ENCODE peak calls at places on chromosomes 5 and 9, in four cellular contexts. F is hepatocyte, D is MM.1S, M is psoas muscle. Y is an unnamed sample.

GRCh38 chr5:9715891-9716335 is 85.8 kb upstream of the TAS2R1 start:
- DNase-seq in D (no peak), F (no peak), M (no peak), Y (no peak)

GRCh38 chr5:36417668-36418067 is 116.0 kb upstream of the RANBP3L start:
- DNase-seq in D (no peak), F (no peak), M (no peak), Y (no peak)

GRCh38 chr9:97419315-97419867 is 7.5 kb downstream of the TDRD7 start:
- DNase-seq in F (no peak), M (no peak), D (no peak), Y (no peak)

GRCh38 chr9:89933578-89933977 is 328.8 kb downstream of the GADD45G start:
- DNase-seq in F (no peak), M (no peak), D (no peak), Y (no peak)

GRCh38 chr5:125756456-125756855 is 666.8 kb upstream of the GRAMD2B start:
- DNase-seq in M (no peak), F (no peak), D (no peak), Y (no peak)

GRCh38 chr9:32644698-32645097 is 9.2 kb upstream of the TAF1L start:
- DNase-seq in M (no peak), D (no peak), F (peak; percentile 45), Y (no peak)

GRCh38 chr9:97293207-97293721 is 14.2 kb upstream of the CCDC180 start:
- DNase-seq in F (no peak), M (peak; percentile 63), D (no peak), Y (no peak)

GRCh38 chr5:116574682-116575634 is at the start of gene SEMA6A:
- DNase-seq in M (peak; percentile 94), D (peak; percentile 92), F (peak; percentile 95), Y (no peak)

GRCh38 chr5:36897616-36898015 is 21.0 kb downstream of the NIPBL start:
- DNase-seq in M (no peak), F (no peak), D (no peak), Y (no peak)

GRCh38 chr5:175485631-175486030 is 7.3 kb downstream of the SFXN1 start:
- DNase-seq in F (no peak), D (no peak), M (no peak), Y (no peak)

GRCh38 chr9:4832786-4833579 is 40.2 kb downstream of the RCL1 start:
- DNase-seq in D (no peak), M (no peak), F (peak; percentile 53), Y (no peak)

GRCh38 chr5:74355456-74355855 is 285.1 kb downstream of the ENC1 start:
- DNase-seq in F (no peak), D (no peak), M (no peak), Y (no peak)

GRCh38 chr5:42596817-42597216 is 159.8 kb upstream of the CCDC152 start:
- DNase-seq in F (peak; percentile 28), D (no peak), M (no peak), Y (no peak)

GRCh38 chr5:95591490-95591901 is 28.4 kb upstream of the GPR150 start:
- DNase-seq in M (no peak), F (no peak), D (no peak), Y (no peak)

GRCh38 chr5:73654861-73655318 is 28.9 kb downstream of the ARHGEF28 start:
- DNase-seq in F (no peak), D (no peak), M (no peak), Y (no peak)

GRCh38 chr9:93577940-93578682 is 1.7 kb downstream of the PHF2 start:
- DNase-seq in F (no peak), M (no peak), D (no peak), Y (no peak)

GRCh38 chr9:115781361-115781760 is 372.2 kb upstream of the PAPPA start:
- DNase-seq in D (no peak), F (peak; percentile 18), M (no peak), Y (no peak)

GRCh38 chr5:75473463-75473862 is 38.0 kb downstream of the CERT1 start:
- DNase-seq in M (no peak), D (no peak), F (no peak), Y (no peak)

GRCh38 chr5:21225223-21226064 is 1237.4 kb upstream of the CDH18 start:
- DNase-seq in F (peak; percentile 36), D (no peak), M (no peak), Y (no peak)

GRCh38 chr5:74530316-74530917 is 110.1 kb downstream of the ENC1 start:
- DNase-seq in D (no peak), F (no peak), M (no peak), Y (no peak)

GRCh38 chr9:16627967-16628366 is 242.5 kb downstream of the BNC2 start:
- DNase-seq in M (no peak), D (no peak), F (peak; percentile 53), Y (peak; percentile 10)

GRCh38 chr5:13930721-13931246 is 13.7 kb downstream of the DNAH5 start:
- DNase-seq in M (no peak), D (no peak), F (no peak), Y (no peak)

GRCh38 chr9:84379740-84380139 is 39.2 kb upstream of the SLC28A3 start:
- DNase-seq in D (no peak), M (no peak), F (no peak), Y (no peak)

GRCh38 chr5:123125172-123125508 is 36.1 kb downstream of the PRDM6 start:
- DNase-seq in D (no peak), F (no peak), M (no peak), Y (no peak)

GRCh38 chr5:116905885-116906284 is 331.3 kb upstream of the SEMA6A start:
- DNase-seq in F (no peak), D (no peak), M (no peak), Y (no peak)

GRCh38 chr9:8726692-8727091 is 927.1 kb upstream of the DMAC1 start:
- DNase-seq in M (no peak), D (no peak), F (no peak), Y (no peak)
- H3K4me3 ChIP-seq in M (no peak overlapping the region), D (no peak overlapping the region), F (no peak overlapping the region), Y (no peak overlapping the region)

GRCh38 chr5:132182366-132183040 is 45.1 kb downstream of the P4HA2 start:
- DNase-seq in M (no peak), D (no peak), F (no peak), Y (no peak)

GRCh38 chr5:132179410-132179809 is 48.2 kb downstream of the P4HA2 start:
- DNase-seq in D (no peak), F (no peak), M (no peak), Y (no peak)

GRCh38 chr5:132183723-132184122 is 43.9 kb downstream of the P4HA2 start:
- DNase-seq in D (no peak), F (no peak), M (no peak), Y (no peak)

GRCh38 chr5:132180134-132180745 is 47.4 kb downstream of the P4HA2 start:
- DNase-seq in M (no peak), D (peak; percentile 55), F (peak; percentile 73), Y (peak; percentile 33)

GRCh38 chr5:132181011-132181629 is 46.5 kb downstream of the P4HA2 start:
- DNase-seq in F (no peak), D (no peak), M (peak; percentile 59), Y (no peak)
- H3K4me3 ChIP-seq in F (no peak overlapping the region), D (no peak overlapping the region), M (no peak overlapping the region), Y (no peak overlapping the region)

DNA sequence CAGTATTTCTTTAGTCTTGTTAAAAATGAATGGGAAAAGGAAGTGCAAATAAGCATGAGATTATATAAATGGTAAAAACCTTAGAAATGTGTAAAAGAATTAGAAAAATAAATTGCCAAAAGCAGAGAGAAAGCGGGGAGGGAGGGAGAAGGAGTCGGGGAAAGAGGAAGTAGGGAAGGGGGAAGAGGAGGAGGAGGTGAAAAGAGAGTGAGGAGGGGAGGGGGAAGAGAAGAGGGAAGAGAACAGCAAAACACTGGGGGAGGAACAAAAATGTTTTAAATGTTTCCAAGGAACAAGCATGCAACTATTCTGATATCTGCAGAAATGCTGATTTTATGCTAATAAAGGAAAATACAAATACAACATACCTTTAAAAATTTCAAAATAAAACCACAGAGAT is 317.5 kb downstream of the PIK3R1 start:
- DNase-seq in D (no peak), F (no peak), M (no peak), Y (no peak)
- H3K4me3 ChIP-seq in D (no peak overlapping the region), F (no peak overlapping the region), M (no peak overlapping the region), Y (no peak overlapping the region)

GRCh38 chr9:34370970-34371880 is 5.5 kb downstream of the MYORG start:
- DNase-seq in D (no peak), M (no peak), F (no peak), Y (no peak)
- H3K4me3 ChIP-seq in D (no peak overlapping the region), M (no peak overlapping the region), F (no peak overlapping the region), Y (no peak overlapping the region)

GRCh38 chr5:171931163-171931562 is 75.3 kb downstream of the FBXW11 start:
- DNase-seq in F (no peak), D (no peak), M (no peak), Y (no peak)
- H3K4me3 ChIP-seq in F (no peak overlapping the region), D (no peak overlapping the region), M (no peak overlapping the region), Y (no peak overlapping the region)